ENCODE peak calls at places on chromosomes 7 and 10, in ten cellular contexts. F is tibial nerve, I is lung, M is adrenal gland, N is SJSA1, X is mammary epithelial cell, A is endodermal cell, Z is stomach, S is uterus, E is sigmoid colon. B is an unnamed sample.

GRCh38 chr10:87705339-87705738 is 45.7 kb downstream of the PAPSS2 start:
- DNase-seq in I (no peak), M (no peak), Z (no peak), E (no peak), A (no peak), N (no peak), S (no peak), F (no peak), X (peak; percentile 68), B (no peak)

GRCh38 chr7:30080818-30081217 is 52.6 kb downstream of the PLEKHA8 start:
- DNase-seq in M (no peak), S (no peak), A (no peak), N (no peak), X (no peak), Z (no peak), I (no peak), F (no peak), E (no peak), B (no peak)

GRCh38 chr7:137932881-137933269 is 69.0 kb downstream of the CREB3L2 start:
- DNase-seq in E (no peak), S (no peak), X (peak; percentile 90), M (peak; percentile 44), Z (no peak), F (peak; percentile 69), I (no peak), N (no peak), A (no peak), B (no peak)

GRCh38 chr7:45239486-45239885 is 81.9 kb downstream of the RAMP3 start:
- DNase-seq in A (no peak), S (no peak), I (peak; percentile 27), N (no peak), E (no peak), M (no peak), X (peak; percentile 58), F (no peak), Z (no peak), B (no peak)

GRCh38 chr10:74683621-74684114 is 142.7 kb upstream of the KAT6B start:
- DNase-seq in A (no peak), E (no peak), S (no peak), X (no peak), M (no peak), Z (no peak), F (no peak), N (no peak), I (no peak), B (no peak)

GRCh38 chr7:94397721-94398120 is 3.0 kb downstream of the COL1A2 start:
- DNase-seq in I (no peak), M (no peak), F (no peak), S (no peak), A (no peak), X (no peak), Z (no peak), E (no peak), N (no peak), B (no peak)

GRCh38 chr10:8137272-8137680 is 82.8 kb downstream of the GATA3 start:
- DNase-seq in F (no peak), E (no peak), S (no peak), I (no peak), M (no peak), N (no peak), X (no peak), A (no peak), Z (no peak), B (peak; percentile 15)

GRCh38 chr10:57168703-57169240 is 807.7 kb upstream of the ZWINT start:
- DNase-seq in S (no peak), M (no peak), N (no peak), X (no peak), I (no peak), A (no peak), E (no peak), Z (no peak), F (no peak), B (no peak)

GRCh38 chr10:129141492-129141891 is 325.5 kb upstream of the MGMT start:
- DNase-seq in S (no peak), F (no peak), X (no peak), N (no peak), Z (no peak), A (no peak), M (no peak), E (no peak), I (no peak), B (no peak)

GRCh38 chr10:129136074-129136473 is 331.0 kb upstream of the MGMT start:
- DNase-seq in M (no peak), X (no peak), N (no peak), S (no peak), E (no peak), Z (no peak), A (no peak), I (no peak), F (no peak), B (no peak)

GRCh38 chr10:129131439-129132122 is 335.5 kb upstream of the MGMT start:
- DNase-seq in A (peak; percentile 10), I (no peak), X (no peak), N (no peak), Z (no peak), E (no peak), F (peak; percentile 82), S (peak; percentile 20), M (no peak), B (no peak)

GRCh38 chr10:129140861-129141260 is 326.2 kb upstream of the MGMT start:
- DNase-seq in X (no peak), E (no peak), M (no peak), N (no peak), A (no peak), S (no peak), I (no peak), F (no peak), Z (no peak), B (no peak)

DNA sequence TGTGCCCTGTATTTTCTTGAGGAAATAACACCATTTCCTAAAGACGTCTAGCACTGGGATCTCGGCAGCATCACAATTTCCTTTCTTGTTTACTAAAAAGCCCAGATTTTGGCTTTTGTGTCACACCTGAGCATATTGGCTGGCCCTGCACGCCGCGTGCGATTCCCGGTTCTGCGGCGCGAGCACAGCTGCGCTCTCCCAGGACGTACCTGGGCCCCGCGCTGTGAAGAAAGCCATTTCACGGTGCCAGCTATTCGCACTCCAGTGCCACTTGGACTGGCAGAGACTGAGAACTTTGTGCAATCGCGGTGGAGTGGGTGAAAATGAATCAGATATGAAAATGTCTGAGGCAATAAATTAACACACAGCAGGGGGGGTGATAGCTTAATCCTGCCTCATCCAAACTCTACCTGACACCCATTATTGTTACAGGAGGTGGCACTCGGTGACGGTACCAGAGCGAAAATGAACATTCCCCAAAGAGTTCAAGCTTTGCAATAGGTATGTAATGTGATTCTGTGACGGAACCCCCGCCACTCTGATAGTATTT is 330.1 kb upstream of the MGMT start:
- DNase-seq in E (no peak), A (no peak), Z (no peak), N (no peak), S (no peak), I (no peak), M (no peak), F (no peak), X (no peak), B (no peak)
- H3K27ac ChIP-seq in E (no peak overlapping the region), A (no peak overlapping the region), Z (no peak overlapping the region), N (no peak overlapping the region), S (no peak overlapping the region), I (no peak overlapping the region), M (no peak overlapping the region), F (no peak overlapping the region), X (no peak overlapping the region), B (no peak overlapping the region)

GRCh38 chr10:36942616-36943015 is 182.8 kb upstream of the ANKRD30A start:
- DNase-seq in A (no peak), N (no peak), X (no peak), E (no peak), I (no peak), F (no peak), Z (no peak), S (no peak), M (no peak), B (no peak)
- H3K9me3 ChIP-seq in A (peaks cover 64% of the 10 kb centered on the region), N (no peaks in the 10 kb centered on the region), X (peaks cover 3% of the 10 kb centered on the region), E (no peaks in the 10 kb centered on the region), I (no peaks in the 10 kb centered on the region), F (no peaks in the 10 kb centered on the region), Z (peaks cover 4% of the 10 kb centered on the region), S (no peaks in the 10 kb centered on the region), M (no peaks in the 10 kb centered on the region), B (no peaks in the 10 kb centered on the region)

GRCh38 chr10:6802762-6803428 is 222.8 kb upstream of the PRKCQ start:
- DNase-seq in S (no peak), M (no peak), Z (no peak), E (no peak), N (no peak), A (no peak), F (no peak), I (no peak), X (no peak), B (no peak)
- H3K4me1 ChIP-seq in S (no peaks in the 10 kb centered on the region), M (no peaks in the 10 kb centered on the region), Z (no peaks in the 10 kb centered on the region), E (no peaks in the 10 kb centered on the region), N (peaks cover 6% of the 10 kb centered on the region), A (no peaks in the 10 kb centered on the region), F (no peaks in the 10 kb centered on the region), I (no peaks in the 10 kb centered on the region), X (no peaks in the 10 kb centered on the region), B (no peaks in the 10 kb centered on the region)

GRCh38 chr10:80159166-80159888 is 26.8 kb downstream of the PLAC9 start:
- DNase-seq in I (no peak), M (no peak), Z (no peak), N (no peak), S (no peak), A (no peak), F (no peak), E (peak; percentile 50), X (no peak), B (no peak)

GRCh38 chr10:80158126-80158525 is 25.6 kb downstream of the PLAC9 start:
- DNase-seq in M (no peak), F (no peak), Z (no peak), X (no peak), E (peak; percentile 64), I (no peak), S (no peak), N (no peak), A (no peak), B (no peak)

GRCh38 chr10:80156216-80156615 is 23.7 kb downstream of the PLAC9 start:
- DNase-seq in A (no peak), E (no peak), I (no peak), N (no peak), F (no peak), X (no peak), M (no peak), S (no peak), Z (no peak), B (peak; percentile 7)

GRCh38 chr10:80158598-80159127 is 26.1 kb downstream of the PLAC9 start:
- DNase-seq in S (peak; percentile 84), Z (peak; percentile 64), M (peak; percentile 90), E (peak; percentile 96), X (peak; percentile 92), F (peak; percentile 88), N (peak; percentile 97), I (peak; percentile 64), A (no peak), B (no peak)

GRCh38 chr10:80157561-80157960 is 25.0 kb downstream of the PLAC9 start:
- DNase-seq in I (no peak), A (no peak), S (no peak), M (no peak), Z (no peak), N (no peak), F (no peak), X (no peak), E (peak; percentile 60), B (no peak)
- H3K27ac ChIP-seq in I (peak overlapping the region; percentile 3), A (no peak overlapping the region), S (peak overlapping the region; percentile 81), M (peak overlapping the region; percentile 76), Z (peak overlapping the region; percentile 86), N (peak overlapping the region; percentile 68), F (peak overlapping the region; percentile 21), X (no peak overlapping the region), E (peak overlapping the region; percentile 76), B (no peak overlapping the region)

GRCh38 chr10:24553051-24553612 is 170.6 kb downstream of the ARHGAP21 start:
- DNase-seq in S (no peak), X (peak; percentile 46), E (no peak), N (peak; percentile 32), Z (no peak), M (no peak), F (no peak), A (no peak), I (no peak), B (no peak)
- H3K9me3 ChIP-seq in S (no peaks in the 10 kb centered on the region), X (no peaks in the 10 kb centered on the region), E (no peaks in the 10 kb centered on the region), N (no peaks in the 10 kb centered on the region), Z (no peaks in the 10 kb centered on the region), M (no peaks in the 10 kb centered on the region), F (no peaks in the 10 kb centered on the region), A (no peaks in the 10 kb centered on the region), I (no peaks in the 10 kb centered on the region), B (no peaks in the 10 kb centered on the region)